ENCODE peak calls at places on chromosomes 7 and 10, in six cellular contexts. One of them, this sample, is unnamed.

GRCh38 chr7:66748791-66749190 is 8.3 kb downstream of the RABGEF1 start:
- DNase-seq in A549: no peak
- DNase-seq in endodermal cell: no peak
- DNase-seq in GM23248: peak; percentile 58
- DNase-seq in fibroblast of lung: no peak
- DNase-seq in PC-3: no peak
- DNase-seq in this sample: no peak

GRCh38 chr7:43669286-43670081 is 59.8 kb downstream of the COA1 start:
- DNase-seq in A549: peak; percentile 30
- DNase-seq in endodermal cell: peak; percentile 77
- DNase-seq in GM23248: peak; percentile 42
- DNase-seq in fibroblast of lung: peak; percentile 78
- DNase-seq in PC-3: no peak
- DNase-seq in this sample: no peak

GRCh38 chr7:136687693-136688322 is 180.6 kb upstream of the CHRM2 start:
- DNase-seq in A549: peak; percentile 24
- DNase-seq in endodermal cell: peak; percentile 51
- DNase-seq in GM23248: peak; percentile 49
- DNase-seq in fibroblast of lung: peak; percentile 25
- DNase-seq in PC-3: peak; percentile 55
- DNase-seq in this sample: no peak

GRCh38 chr7:74372511-74373111 is 81.1 kb upstream of the GTF2IRD1 start:
- DNase-seq in A549: no peak
- DNase-seq in endodermal cell: no peak
- DNase-seq in GM23248: no peak
- DNase-seq in fibroblast of lung: peak; percentile 21
- DNase-seq in PC-3: no peak
- DNase-seq in this sample: no peak

GRCh38 chr7:102140952-102141370 is 145.7 kb upstream of the SH2B2 start:
- DNase-seq in A549: no peak
- DNase-seq in endodermal cell: no peak
- DNase-seq in GM23248: no peak
- DNase-seq in fibroblast of lung: no peak
- DNase-seq in PC-3: no peak
- DNase-seq in this sample: no peak

GRCh38 chr10:62426600-62426999 is 52.4 kb downstream of the ZNF365 start:
- DNase-seq in A549: peak; percentile 13
- DNase-seq in endodermal cell: peak; percentile 80
- DNase-seq in GM23248: no peak
- DNase-seq in fibroblast of lung: no peak
- DNase-seq in PC-3: no peak
- DNase-seq in this sample: no peak

GRCh38 chr7:3095046-3095445 is 51.4 kb upstream of the CARD11 start:
- DNase-seq in A549: no peak
- DNase-seq in endodermal cell: no peak
- DNase-seq in GM23248: no peak
- DNase-seq in fibroblast of lung: no peak
- DNase-seq in PC-3: no peak
- DNase-seq in this sample: no peak

GRCh38 chr10:77547651-77548050 is 90.0 kb downstream of the KCNMA1 start:
- DNase-seq in A549: no peak
- DNase-seq in endodermal cell: no peak
- DNase-seq in GM23248: no peak
- DNase-seq in fibroblast of lung: no peak
- DNase-seq in PC-3: no peak
- DNase-seq in this sample: no peak

GRCh38 chr7:99404235-99404976 is 4.0 kb downstream of the PDAP1 start:
- DNase-seq in A549: no peak
- DNase-seq in endodermal cell: no peak
- DNase-seq in GM23248: peak; percentile 77
- DNase-seq in fibroblast of lung: peak; percentile 33
- DNase-seq in PC-3: no peak
- DNase-seq in this sample: no peak

GRCh38 chr10:132922872-132923271 is 19.5 kb downstream of the CFAP46 start:
- DNase-seq in A549: no peak
- DNase-seq in endodermal cell: no peak
- DNase-seq in GM23248: no peak
- DNase-seq in fibroblast of lung: no peak
- DNase-seq in PC-3: no peak
- DNase-seq in this sample: no peak

GRCh38 chr10:8211631-8212030 is 157.1 kb downstream of the GATA3 start:
- DNase-seq in A549: no peak
- DNase-seq in endodermal cell: no peak
- DNase-seq in GM23248: no peak
- DNase-seq in fibroblast of lung: no peak
- DNase-seq in PC-3: peak; percentile 18
- DNase-seq in this sample: no peak

GRCh38 chr7:2200584-2200980 is 32.2 kb downstream of the MAD1L1 start:
- DNase-seq in A549: no peak
- DNase-seq in endodermal cell: peak; percentile 34
- DNase-seq in GM23248: no peak
- DNase-seq in fibroblast of lung: no peak
- DNase-seq in PC-3: no peak
- DNase-seq in this sample: no peak

GRCh38 chr10:122342293-122343134 is 32.0 kb upstream of the PLEKHA1 start:
- DNase-seq in A549: peak; percentile 44
- DNase-seq in endodermal cell: peak; percentile 78
- DNase-seq in GM23248: peak; percentile 72
- DNase-seq in fibroblast of lung: peak; percentile 29
- DNase-seq in PC-3: peak; percentile 73
- DNase-seq in this sample: no peak

GRCh38 chr10:26860026-26860541 is 674 bp downstream of the ABI1 start:
- DNase-seq in A549: peak; percentile 67
- DNase-seq in endodermal cell: peak; percentile 78
- DNase-seq in GM23248: peak; percentile 83
- DNase-seq in fibroblast of lung: peak; percentile 79
- DNase-seq in PC-3: peak; percentile 57
- DNase-seq in this sample: peak; percentile 67

GRCh38 chr7:99244942-99245341 is 27.7 kb upstream of the MYH16 start:
- DNase-seq in A549: no peak
- DNase-seq in endodermal cell: no peak
- DNase-seq in GM23248: peak; percentile 83
- DNase-seq in fibroblast of lung: peak; percentile 64
- DNase-seq in PC-3: peak; percentile 76
- DNase-seq in this sample: no peak

GRCh38 chr7:147804032-147804431 is 786.5 kb upstream of the C7orf33 start:
- DNase-seq in A549: no peak
- DNase-seq in endodermal cell: no peak
- DNase-seq in GM23248: no peak
- DNase-seq in fibroblast of lung: no peak
- DNase-seq in PC-3: no peak
- DNase-seq in this sample: no peak

GRCh38 chr10:16441106-16441850 is 4.5 kb downstream of the PTER start:
- DNase-seq in A549: no peak
- DNase-seq in endodermal cell: no peak
- DNase-seq in GM23248: peak; percentile 69
- DNase-seq in fibroblast of lung: peak; percentile 26
- DNase-seq in PC-3: peak; percentile 8
- DNase-seq in this sample: peak; percentile 41

GRCh38 chr10:46550795-46551700 is 5.4 kb downstream of the GPRIN2 start:
- DNase-seq in A549: no peak
- DNase-seq in endodermal cell: no peak
- DNase-seq in GM23248: no peak
- DNase-seq in fibroblast of lung: no peak
- DNase-seq in PC-3: no peak
- DNase-seq in this sample: no peak

GRCh38 chr10:73894245-73894971 is 16.5 kb upstream of the PLAU start:
- DNase-seq in A549: peak; percentile 58
- DNase-seq in endodermal cell: no peak
- DNase-seq in GM23248: peak; percentile 85
- DNase-seq in fibroblast of lung: peak; percentile 98
- DNase-seq in PC-3: peak; percentile 100
- DNase-seq in this sample: no peak

GRCh38 chr7:138752568-138753518 is 45.0 kb upstream of the TMEM213 start:
- DNase-seq in A549: peak; percentile 63
- DNase-seq in endodermal cell: no peak
- DNase-seq in GM23248: peak; percentile 27
- DNase-seq in fibroblast of lung: peak; percentile 40
- DNase-seq in PC-3: peak; percentile 98
- DNase-seq in this sample: no peak

GRCh38 chr7:98594787-98595186 is 22.3 kb upstream of the NPTX2 start:
- DNase-seq in A549: no peak
- DNase-seq in endodermal cell: no peak
- DNase-seq in GM23248: no peak
- DNase-seq in fibroblast of lung: no peak
- DNase-seq in PC-3: no peak
- DNase-seq in this sample: no peak

GRCh38 chr7:22751341-22751740 is 24.3 kb downstream of the IL6 start:
- DNase-seq in A549: no peak
- DNase-seq in endodermal cell: no peak
- DNase-seq in GM23248: no peak
- DNase-seq in fibroblast of lung: peak; percentile 31
- DNase-seq in PC-3: no peak
- DNase-seq in this sample: no peak

GRCh38 chr10:27637601-27638000 is 108.0 kb downstream of the MKX start:
- DNase-seq in A549: no peak
- DNase-seq in endodermal cell: no peak
- DNase-seq in GM23248: no peak
- DNase-seq in fibroblast of lung: no peak
- DNase-seq in PC-3: no peak
- DNase-seq in this sample: no peak

GRCh38 chr7:29309041-29309860 is 114.7 kb downstream of the CHN2 start:
- DNase-seq in A549: no peak
- DNase-seq in endodermal cell: no peak
- DNase-seq in GM23248: no peak
- DNase-seq in fibroblast of lung: no peak
- DNase-seq in PC-3: peak; percentile 45
- DNase-seq in this sample: no peak

GRCh38 chr10:103804866-103805265 is 50.5 kb downstream of the SH3PXD2A start:
- DNase-seq in A549: no peak
- DNase-seq in endodermal cell: no peak
- DNase-seq in GM23248: no peak
- DNase-seq in fibroblast of lung: no peak
- DNase-seq in PC-3: no peak
- DNase-seq in this sample: no peak

GRCh38 chr10:103805781-103806180 is 49.6 kb downstream of the SH3PXD2A start:
- DNase-seq in A549: no peak
- DNase-seq in endodermal cell: no peak
- DNase-seq in GM23248: no peak
- DNase-seq in fibroblast of lung: no peak
- DNase-seq in PC-3: no peak
- DNase-seq in this sample: no peak

GRCh38 chr10:103808784-103809183 is 46.6 kb downstream of the SH3PXD2A start:
- DNase-seq in A549: no peak
- DNase-seq in endodermal cell: no peak
- DNase-seq in GM23248: no peak
- DNase-seq in fibroblast of lung: no peak
- DNase-seq in PC-3: no peak
- DNase-seq in this sample: no peak

GRCh38 chr10:103807996-103808395 is 47.4 kb downstream of the SH3PXD2A start:
- DNase-seq in A549: no peak
- DNase-seq in endodermal cell: no peak
- DNase-seq in GM23248: no peak
- DNase-seq in fibroblast of lung: no peak
- DNase-seq in PC-3: no peak
- DNase-seq in this sample: no peak

GRCh38 chr10:103806376-103807320 is 48.7 kb downstream of the SH3PXD2A start:
- DNase-seq in A549: no peak
- DNase-seq in endodermal cell: no peak
- DNase-seq in GM23248: no peak
- DNase-seq in fibroblast of lung: no peak
- DNase-seq in PC-3: no peak
- DNase-seq in this sample: no peak
- H3K4me1 ChIP-seq in A549: peaks cover 6% of the 10 kb centered on the region
- H3K4me1 ChIP-seq in endodermal cell: no peaks in the 10 kb centered on the region
- H3K4me1 ChIP-seq in GM23248: no peaks in the 10 kb centered on the region
- H3K4me1 ChIP-seq in fibroblast of lung: no peaks in the 10 kb centered on the region
- H3K4me1 ChIP-seq in PC-3: peaks cover 5% of the 10 kb centered on the region
- H3K4me1 ChIP-seq in this sample: peaks cover 30% of the 10 kb centered on the region

DNA sequence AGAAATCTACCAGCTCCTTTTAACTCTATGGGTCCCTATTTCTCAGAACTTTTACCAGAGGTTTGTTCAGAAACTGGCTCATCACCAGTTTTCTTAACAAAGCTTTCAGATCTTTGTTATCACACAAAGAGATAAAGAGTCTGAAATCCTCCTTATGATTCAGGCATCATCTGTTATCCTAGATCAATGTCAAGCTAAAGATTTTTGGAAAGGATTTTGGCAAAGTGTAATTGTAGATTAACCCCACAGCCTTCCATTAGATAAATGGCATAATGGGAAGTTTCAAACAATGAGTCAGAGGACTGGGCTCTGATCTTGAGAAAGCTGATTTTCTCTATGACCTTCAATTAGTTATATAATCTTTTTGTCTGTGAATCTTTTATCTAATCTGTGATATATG is 192.2 kb downstream of the NXPH1 start:
- DNase-seq in A549: no peak
- DNase-seq in endodermal cell: no peak
- DNase-seq in GM23248: no peak
- DNase-seq in fibroblast of lung: no peak
- DNase-seq in PC-3: no peak
- DNase-seq in this sample: no peak
- H3K4me1 ChIP-seq in A549: no peaks in the 10 kb centered on the region
- H3K4me1 ChIP-seq in endodermal cell: no peaks in the 10 kb centered on the region
- H3K4me1 ChIP-seq in GM23248: no peaks in the 10 kb centered on the region
- H3K4me1 ChIP-seq in fibroblast of lung: no peaks in the 10 kb centered on the region
- H3K4me1 ChIP-seq in PC-3: no peaks in the 10 kb centered on the region
- H3K4me1 ChIP-seq in this sample: no peaks in the 10 kb centered on the region

GRCh38 chr7:732556-732955 is 5.5 kb upstream of the PRKAR1B start:
- DNase-seq in A549: no peak
- DNase-seq in endodermal cell: no peak
- DNase-seq in GM23248: no peak
- DNase-seq in fibroblast of lung: no peak
- DNase-seq in PC-3: no peak
- DNase-seq in this sample: no peak
- H3K4me1 ChIP-seq in A549: peaks cover 13% of the 10 kb centered on the region
- H3K4me1 ChIP-seq in endodermal cell: no peaks in the 10 kb centered on the region
- H3K4me1 ChIP-seq in GM23248: no peaks in the 10 kb centered on the region
- H3K4me1 ChIP-seq in fibroblast of lung: peaks cover 7% of the 10 kb centered on the region
- H3K4me1 ChIP-seq in PC-3: peaks cover 19% of the 10 kb centered on the region
- H3K4me1 ChIP-seq in this sample: no peaks in the 10 kb centered on the region

GRCh38 chr10:88156341-88156740 is 292.9 kb downstream of the PTEN start:
- DNase-seq in A549: no peak
- DNase-seq in endodermal cell: no peak
- DNase-seq in GM23248: peak; percentile 65
- DNase-seq in fibroblast of lung: peak; percentile 91
- DNase-seq in PC-3: no peak
- DNase-seq in this sample: no peak
- H3K4me1 ChIP-seq in A549: peaks cover 33% of the 10 kb centered on the region
- H3K4me1 ChIP-seq in endodermal cell: peaks cover 4% of the 10 kb centered on the region
- H3K4me1 ChIP-seq in GM23248: peaks cover 75% of the 10 kb centered on the region
- H3K4me1 ChIP-seq in fibroblast of lung: peaks cover 37% of the 10 kb centered on the region
- H3K4me1 ChIP-seq in PC-3: no peaks in the 10 kb centered on the region
- H3K4me1 ChIP-seq in this sample: peaks cover 28% of the 10 kb centered on the region

GRCh38 chr10:97416565-97416964 is 9.4 kb upstream of the PGAM1 start:
- DNase-seq in A549: no peak
- DNase-seq in endodermal cell: no peak
- DNase-seq in GM23248: no peak
- DNase-seq in fibroblast of lung: no peak
- DNase-seq in PC-3: no peak
- DNase-seq in this sample: no peak
- H3K4me1 ChIP-seq in A549: no peaks in the 10 kb centered on the region
- H3K4me1 ChIP-seq in endodermal cell: no peaks in the 10 kb centered on the region
- H3K4me1 ChIP-seq in GM23248: peaks cover 17% of the 10 kb centered on the region
- H3K4me1 ChIP-seq in fibroblast of lung: peaks cover 4% of the 10 kb centered on the region
- H3K4me1 ChIP-seq in PC-3: peaks cover 3% of the 10 kb centered on the region
- H3K4me1 ChIP-seq in this sample: peaks cover 29% of the 10 kb centered on the region

GRCh38 chr7:16652255-16652583 is 6.2 kb downstream of the BZW2 start:
- DNase-seq in A549: no peak
- DNase-seq in endodermal cell: no peak
- DNase-seq in GM23248: no peak
- DNase-seq in fibroblast of lung: no peak
- DNase-seq in PC-3: no peak
- DNase-seq in this sample: no peak
- H3K4me1 ChIP-seq in A549: peaks cover 64% of the 10 kb centered on the region
- H3K4me1 ChIP-seq in endodermal cell: peaks cover 11% of the 10 kb centered on the region
- H3K4me1 ChIP-seq in GM23248: peaks cover 23% of the 10 kb centered on the region
- H3K4me1 ChIP-seq in fibroblast of lung: peaks cover 5% of the 10 kb centered on the region
- H3K4me1 ChIP-seq in PC-3: peaks cover 43% of the 10 kb centered on the region
- H3K4me1 ChIP-seq in this sample: peaks cover 30% of the 10 kb centered on the region

This sample was measured in foreskin keratinocyte.